ENCODE peak calls at places on chromosome 10, in four cellular contexts. One of them, this sample, is unnamed.

GRCh38 chr10:124579003-124579384 is 117.4 kb downstream of the LHPP start:
- DNase-seq in H9: no peak
- DNase-seq in suprapubic skin: peak
- DNase-seq in stomach: no peak
- DNase-seq in this sample: peak

GRCh38 chr10:65570143-65571010 is 1355.5 kb upstream of the LRRTM3 start:
- DNase-seq in stomach: peak
- DNase-seq in H9: peak
- DNase-seq in suprapubic skin: no peak
- DNase-seq in this sample: no peak

GRCh38 chr10:97065128-97065527 is 120.6 kb downstream of the SLIT1 start:
- DNase-seq in stomach: no peak
- DNase-seq in H9: no peak
- DNase-seq in suprapubic skin: no peak
- DNase-seq in this sample: no peak

GRCh38 chr10:114714281-114714741 is 56.2 kb upstream of the ABLIM1 start:
- DNase-seq in suprapubic skin: no peak
- DNase-seq in stomach: peak
- DNase-seq in H9: no peak
- DNase-seq in this sample: peak

GRCh38 chr10:34797155-34797554 is 17.9 kb downstream of the PARD3 start:
- DNase-seq in stomach: no peak
- DNase-seq in H9: no peak
- DNase-seq in suprapubic skin: no peak
- DNase-seq in this sample: no peak

GRCh38 chr10:110852255-110852896 is 19.4 kb upstream of the PDCD4 start:
- DNase-seq in suprapubic skin: no peak
- DNase-seq in H9: no peak
- DNase-seq in stomach: peak
- DNase-seq in this sample: peak

GRCh38 chr10:70074147-70074546 is 21.5 kb downstream of the MACROH2A2 start:
- DNase-seq in suprapubic skin: no peak
- DNase-seq in H9: no peak
- DNase-seq in stomach: no peak
- DNase-seq in this sample: no peak

GRCh38 chr10:61606971-61607907 is 55.5 kb upstream of the CABCOCO1 start:
- DNase-seq in stomach: no peak
- DNase-seq in H9: no peak
- DNase-seq in suprapubic skin: no peak
- DNase-seq in this sample: no peak

GRCh38 chr10:71062156-71062555 is 150.2 kb upstream of the UNC5B start:
- DNase-seq in stomach: no peak
- DNase-seq in suprapubic skin: no peak
- DNase-seq in H9: no peak
- DNase-seq in this sample: no peak

GRCh38 chr10:22218448-22218847 is 633 bp upstream of the EBLN1 start:
- DNase-seq in suprapubic skin: no peak
- DNase-seq in stomach: no peak
- DNase-seq in H9: peak
- DNase-seq in this sample: no peak

GRCh38 chr10:62136931-62137330 is 131.7 kb downstream of the RTKN2 start:
- DNase-seq in stomach: no peak
- DNase-seq in H9: no peak
- DNase-seq in suprapubic skin: no peak
- DNase-seq in this sample: no peak

GRCh38 chr10:26566525-26567348 is 128.6 kb downstream of the APBB1IP start:
- DNase-seq in stomach: no peak
- DNase-seq in suprapubic skin: no peak
- DNase-seq in H9: peak
- DNase-seq in this sample: no peak

GRCh38 chr10:117366741-117367140 is 8.5 kb downstream of the PDZD8 start:
- DNase-seq in stomach: no peak
- DNase-seq in suprapubic skin: no peak
- DNase-seq in H9: no peak
- DNase-seq in this sample: no peak

GRCh38 chr10:118871244-118871865 is 116.6 kb upstream of the CACUL1 start:
- DNase-seq in H9: no peak
- DNase-seq in stomach: no peak
- DNase-seq in suprapubic skin: no peak
- DNase-seq in this sample: no peak

GRCh38 chr10:121244791-121245190 is 353.5 kb downstream of the FGFR2 start:
- DNase-seq in H9: no peak
- DNase-seq in stomach: no peak
- DNase-seq in suprapubic skin: no peak
- DNase-seq in this sample: no peak

GRCh38 chr10:106935978-106936451 is 228.5 kb downstream of the SORCS1 start:
- DNase-seq in stomach: no peak
- DNase-seq in suprapubic skin: no peak
- DNase-seq in H9: no peak
- DNase-seq in this sample: no peak

GRCh38 chr10:98587156-98587555 is 140.4 kb upstream of the HPS1 start:
- DNase-seq in stomach: no peak
- DNase-seq in H9: no peak
- DNase-seq in suprapubic skin: no peak
- DNase-seq in this sample: no peak
- H3K27ac ChIP-seq in stomach: peak
- H3K27ac ChIP-seq in H9: no peak
- H3K27ac ChIP-seq in suprapubic skin: no peak
- H3K27ac ChIP-seq in this sample: no peak

DNA sequence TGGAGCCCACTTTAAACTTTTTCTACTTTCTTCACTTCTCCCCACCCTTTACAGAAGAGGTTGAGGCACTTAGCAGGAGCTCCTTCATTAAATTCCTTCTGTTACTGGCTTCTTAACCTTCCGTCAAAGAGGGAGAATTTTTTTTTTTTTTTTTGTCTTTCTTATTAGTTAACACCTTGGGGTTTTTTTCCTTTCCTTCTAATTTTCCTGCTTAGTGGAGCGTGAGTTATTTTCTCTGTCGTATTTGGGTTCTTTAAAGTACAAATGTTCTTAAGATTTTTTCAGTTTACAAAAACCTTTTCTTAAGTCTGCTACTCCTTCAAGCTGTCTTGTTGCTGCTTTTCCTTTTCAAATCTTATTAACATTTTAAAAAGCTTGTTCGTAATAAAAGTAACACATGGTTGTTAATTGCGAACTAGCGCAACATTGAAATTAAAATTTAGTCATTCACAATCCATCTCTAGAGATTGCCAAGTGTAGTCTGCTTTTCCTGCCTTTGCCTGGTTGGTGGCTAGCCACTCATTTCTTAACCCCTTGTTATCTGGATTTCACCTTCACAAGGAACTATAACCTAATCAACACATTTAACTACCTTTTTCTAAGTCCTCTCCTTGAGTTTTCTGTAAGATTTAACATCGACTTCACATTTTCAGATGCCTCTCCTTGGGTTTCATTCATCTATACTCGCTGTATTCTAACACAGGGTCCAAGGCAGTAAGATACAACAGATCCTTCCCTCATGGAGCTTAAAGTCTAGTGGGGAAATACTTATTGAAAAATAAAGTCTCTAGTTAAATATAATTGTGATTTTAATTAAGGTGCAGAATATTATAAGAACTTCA is 2.0 kb downstream of the BMPR1A start:
- DNase-seq in H9: no peak
- DNase-seq in suprapubic skin: no peak
- DNase-seq in stomach: no peak
- DNase-seq in this sample: no peak
- H3K27ac ChIP-seq in H9: no peak
- H3K27ac ChIP-seq in suprapubic skin: peak
- H3K27ac ChIP-seq in stomach: peak
- H3K27ac ChIP-seq in this sample: peak

DNA sequence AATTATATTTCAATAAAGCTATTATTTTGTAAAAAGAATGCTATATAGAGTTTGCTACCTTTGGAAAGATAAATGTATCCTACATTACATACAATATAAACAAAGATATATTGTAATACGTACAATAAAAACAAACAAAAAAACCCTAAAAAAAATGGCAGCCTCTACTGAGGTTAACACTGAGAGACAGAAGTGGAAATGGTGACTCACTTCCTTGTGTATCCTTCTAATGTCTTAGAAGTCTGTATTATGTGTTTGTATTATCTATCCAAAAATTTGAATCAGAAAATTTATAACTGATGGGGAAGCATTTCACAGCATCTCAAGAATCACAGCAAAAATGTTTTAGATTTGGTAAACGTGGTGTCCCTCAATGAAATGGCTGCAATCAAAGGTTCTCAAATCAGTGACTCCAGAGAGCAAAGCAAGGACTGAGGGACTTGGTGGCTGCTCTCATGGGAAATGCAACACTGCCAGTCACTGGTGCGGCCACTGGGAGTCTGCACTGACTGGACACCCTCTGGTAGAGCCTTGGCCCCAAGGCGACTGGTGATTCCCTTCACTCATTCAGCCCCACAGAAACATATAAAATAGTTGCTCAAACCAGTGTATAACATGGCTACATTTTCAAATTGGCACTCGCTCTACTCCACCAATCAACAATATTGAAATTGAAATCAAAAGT is 53.8 kb downstream of the PANK1 start:
- DNase-seq in suprapubic skin: no peak
- DNase-seq in H9: no peak
- DNase-seq in stomach: no peak
- DNase-seq in this sample: no peak
- H3K27ac ChIP-seq in suprapubic skin: no peak
- H3K27ac ChIP-seq in H9: no peak
- H3K27ac ChIP-seq in stomach: peak
- H3K27ac ChIP-seq in this sample: no peak

GRCh38 chr10:3150961-3151360 is 21.6 kb downstream of the PITRM1 start:
- DNase-seq in stomach: no peak
- DNase-seq in H9: no peak
- DNase-seq in suprapubic skin: no peak
- DNase-seq in this sample: no peak

GRCh38 chr10:3152566-3152935 is 20.0 kb downstream of the PITRM1 start:
- DNase-seq in suprapubic skin: no peak
- DNase-seq in H9: no peak
- DNase-seq in stomach: no peak
- DNase-seq in this sample: no peak

GRCh38 chr10:3149918-3150317 is 22.7 kb downstream of the PITRM1 start:
- DNase-seq in H9: no peak
- DNase-seq in suprapubic skin: no peak
- DNase-seq in stomach: no peak
- DNase-seq in this sample: no peak

GRCh38 chr10:3150366-3150765 is 22.2 kb downstream of the PITRM1 start:
- DNase-seq in suprapubic skin: no peak
- DNase-seq in stomach: no peak
- DNase-seq in H9: no peak
- DNase-seq in this sample: no peak

DNA sequence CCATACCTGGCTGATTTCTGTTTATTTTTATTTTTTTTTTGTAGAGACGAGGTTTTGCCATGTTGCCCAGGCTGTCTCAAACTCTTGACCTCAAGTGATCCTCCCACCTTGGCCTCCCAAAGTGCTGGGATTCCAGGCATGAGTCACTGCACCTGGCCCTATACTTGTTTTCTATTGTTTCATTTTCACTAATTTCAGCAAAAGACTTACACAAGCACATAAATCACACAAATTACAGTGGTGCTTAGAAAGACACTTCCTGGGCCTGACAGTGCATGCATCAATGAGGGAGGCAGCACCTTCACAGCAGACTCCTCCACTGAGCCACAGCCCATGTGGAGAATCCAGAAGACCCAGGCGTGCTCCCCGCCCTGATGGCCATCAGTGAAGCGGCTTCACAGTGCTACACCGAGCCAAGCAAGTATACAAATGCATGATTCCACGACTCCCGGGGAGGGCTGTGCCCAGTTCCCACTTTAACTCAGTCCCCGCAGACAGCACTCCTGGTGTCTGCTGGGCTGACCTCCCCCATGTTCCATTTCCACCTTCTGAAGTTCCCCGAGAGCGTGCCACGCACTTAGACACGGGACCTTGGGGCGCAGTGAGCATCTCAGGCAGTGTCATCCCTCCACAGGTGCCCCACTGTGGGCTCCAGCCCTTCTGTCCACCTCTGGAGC is 20.6 kb downstream of the PITRM1 start:
- DNase-seq in suprapubic skin: no peak
- DNase-seq in stomach: no peak
- DNase-seq in H9: no peak
- DNase-seq in this sample: no peak
- H3K27ac ChIP-seq in suprapubic skin: no peak
- H3K27ac ChIP-seq in stomach: no peak
- H3K27ac ChIP-seq in H9: no peak
- H3K27ac ChIP-seq in this sample: no peak

This sample was measured in RWPE2.